ENCODE peak calls at places on chromosomes 2 and 18, in nine cellular contexts. S, Y, X, R, L, H, W, T and I are unnamed samples.

GRCh38 chr2:219125225-219125885 is 35.3 kb downstream of the NHEJ1 start:
- DNase-seq in Y (no peak), T (no peak), S (no peak), W (peak; percentile 83), H (no peak), R (no peak), L (no peak), X (peak; percentile 57), I (no peak)

GRCh38 chr2:88540346-88540745 is 86.9 kb downstream of the EIF2AK3 start:
- DNase-seq in Y (no peak), W (no peak), X (peak; percentile 27), H (no peak), S (no peak), R (no peak), L (no peak), T (no peak), I (no peak)

GRCh38 chr2:54704688-54705605 is 18.5 kb upstream of the EML6 start:
- DNase-seq in L (peak; percentile 13), T (no peak), W (no peak), H (peak; percentile 65), R (no peak), Y (peak; percentile 59), S (no peak), X (peak; percentile 74), I (no peak)

GRCh38 chr2:215355801-215356200 is 43.9 kb downstream of the ATIC start:
- DNase-seq in H (no peak), Y (no peak), X (no peak), W (no peak), L (no peak), S (no peak), R (no peak), T (no peak), I (no peak)

GRCh38 chr18:62420151-62420512 is 95.0 kb downstream of the TNFRSF11A start:
- DNase-seq in S (peak; percentile 66), W (peak; percentile 74), Y (no peak), R (no peak), X (peak; percentile 48), L (no peak), H (no peak), T (no peak), I (no peak)

GRCh38 chr2:41932241-41933034 is 115.4 kb upstream of the PKDCC start:
- DNase-seq in W (peak; percentile 52), T (no peak), L (no peak), X (no peak), R (no peak), H (no peak), S (no peak), Y (no peak), I (no peak)

GRCh38 chr18:79902075-79902474 is 49.4 kb downstream of the SLC66A2 start:
- DNase-seq in T (no peak), W (no peak), Y (no peak), S (no peak), R (no peak), H (no peak), X (no peak), L (no peak), I (no peak)

GRCh38 chr2:28134857-28135256 is 244.3 kb downstream of the BABAM2 start:
- DNase-seq in S (no peak), T (no peak), H (no peak), W (no peak), R (no peak), L (no peak), X (no peak), Y (no peak), I (no peak)